ENCODE peak calls at places on chromosomes 16 and 17, in ten cellular contexts. B is K562, Q is HCT116, W is GM23338, G is prostate gland, C is spleen, E is transverse colon, A is endothelial cell of umbilical vein, D is GM12891, N is breast epithelium. U is an unnamed sample.

GRCh38 chr16:10827691-10828341 is 9.2 kb upstream of the TVP23A start:
- DNase-seq in B (no peak), Q (no peak), N (peak), A (peak), E (peak), W (no peak), G (peak), C (peak), D (no peak), U (no peak)

GRCh38 chr17:82241183-82241925 is 12.5 kb downstream of the SLC16A3 start:
- DNase-seq in Q (no peak), N (no peak), C (peak), G (peak), A (peak), E (peak), W (no peak), D (no peak), B (no peak), U (peak)

GRCh38 chr16:720990-721764 is at the start of gene ANTKMT:
- DNase-seq in G (peak), Q (no peak), E (peak), B (peak), D (peak), N (peak), W (peak), C (peak), A (peak), U (peak)

GRCh38 chr16:64278196-64278595 is 843.7 kb downstream of the CDH11 start:
- DNase-seq in D (no peak), W (no peak), Q (no peak), G (no peak), A (no peak), N (no peak), C (no peak), E (no peak), B (no peak), U (no peak)

GRCh38 chr17:32496348-32497078 is 9.7 kb downstream of the CDK5R1 start:
- DNase-seq in D (no peak), N (no peak), Q (no peak), C (no peak), G (no peak), A (no peak), B (no peak), E (no peak), W (no peak), U (no peak)

GRCh38 chr17:28086519-28086918 is 44.0 kb downstream of the NLK start:
- DNase-seq in N (no peak), W (no peak), D (no peak), B (no peak), A (no peak), G (no peak), C (no peak), Q (no peak), E (no peak), U (no peak)

GRCh38 chr17:74937064-74938051 is 1.7 kb downstream of the OTOP3 start:
- DNase-seq in E (no peak), B (no peak), C (no peak), Q (no peak), G (no peak), N (no peak), D (no peak), A (no peak), W (peak), U (no peak)

GRCh38 chr17:44786551-44787081 is 27.8 kb downstream of the ADAM11 start:
- DNase-seq in C (peak), A (no peak), E (no peak), D (no peak), N (no peak), G (no peak), Q (no peak), B (no peak), W (no peak), U (no peak)

GRCh38 chr17:41402161-41402560 is 4.8 kb upstream of the KRT31 start:
- DNase-seq in G (no peak), C (no peak), A (no peak), W (no peak), N (no peak), E (no peak), Q (no peak), D (no peak), B (no peak), U (no peak)

GRCh38 chr17:28937044-28937729 is 14.1 kb downstream of the PHF12 start:
- DNase-seq in B (no peak), N (no peak), C (no peak), A (no peak), G (peak), Q (no peak), D (no peak), W (peak), E (no peak), U (peak)

GRCh38 chr16:25692307-25692706 is 548 bp downstream of the HS3ST4 start:
- DNase-seq in A (no peak), B (no peak), W (peak), C (no peak), N (no peak), G (no peak), Q (no peak), D (peak), E (no peak), U (no peak)

GRCh38 chr17:59840329-59840907 is 52.3 kb downstream of the TUBD1 start:
- DNase-seq in N (no peak), D (no peak), C (no peak), A (peak), B (no peak), G (no peak), W (peak), E (no peak), Q (no peak), U (no peak)

GRCh38 chr17:82446124-82446523 is 4.4 kb downstream of the CYBC1 start:
- DNase-seq in N (no peak), C (no peak), A (no peak), Q (no peak), W (no peak), D (no peak), B (no peak), G (no peak), E (no peak), U (no peak)

GRCh38 chr17:58281511-58282011 is 826 bp upstream of the MPO start:
- DNase-seq in Q (no peak), N (no peak), E (no peak), W (peak), B (no peak), A (no peak), C (no peak), D (no peak), G (no peak), U (peak)

GRCh38 chr16:24643489-24643888 is 86.0 kb upstream of the TNRC6A start:
- DNase-seq in C (no peak), W (no peak), B (no peak), G (no peak), Q (no peak), E (no peak), A (no peak), D (no peak), N (no peak), U (no peak)

GRCh38 chr16:3780570-3780969 is 63.2 kb upstream of the TRAP1 start:
- DNase-seq in A (peak), E (no peak), B (peak), D (no peak), Q (no peak), G (no peak), N (no peak), W (no peak), C (no peak), U (no peak)

GRCh38 chr16:55480228-55480655 is 1.2 kb downstream of the MMP2 start:
- DNase-seq in G (peak), D (no peak), N (peak), E (peak), B (peak), A (peak), C (no peak), Q (no peak), W (peak), U (peak)

GRCh38 chr17:37696366-37696765 is 48.5 kb downstream of the HNF1B start:
- DNase-seq in C (no peak), B (no peak), W (no peak), E (no peak), N (no peak), A (no peak), Q (no peak), D (no peak), G (no peak), U (no peak)

GRCh38 chr17:38541281-38541680 is 64.5 kb downstream of the SRCIN1 start:
- DNase-seq in B (no peak), A (no peak), D (no peak), E (no peak), W (no peak), N (no peak), G (no peak), Q (no peak), C (no peak), U (no peak)

GRCh38 chr17:68950725-68951124 is 4.5 kb downstream of the ABCA8 start:
- DNase-seq in Q (no peak), E (no peak), W (no peak), B (peak), A (no peak), N (no peak), C (no peak), G (no peak), D (no peak), U (no peak)

GRCh38 chr17:48614904-48615211 is 234 bp downstream of the HOXB8 start:
- DNase-seq in A (no peak), N (no peak), Q (no peak), C (no peak), B (no peak), G (no peak), D (no peak), W (no peak), E (no peak), U (no peak)

GRCh38 chr16:53896711-53897110 is 192.8 kb downstream of the FTO start:
- DNase-seq in N (no peak), W (no peak), A (no peak), G (no peak), B (no peak), E (no peak), D (no peak), Q (no peak), C (no peak), U (no peak)

GRCh38 chr16:53898993-53899392 is 195.0 kb downstream of the FTO start:
- DNase-seq in W (no peak), A (no peak), Q (no peak), N (no peak), G (no peak), C (no peak), E (no peak), B (no peak), D (no peak), U (no peak)

GRCh38 chr16:53892155-53892554 is 188.2 kb downstream of the FTO start:
- DNase-seq in N (peak), A (peak), B (peak), G (peak), D (no peak), Q (peak), E (peak), C (no peak), W (peak), U (peak)

GRCh38 chr16:53891409-53892139 is 187.6 kb downstream of the FTO start:
- DNase-seq in G (no peak), B (no peak), D (no peak), C (no peak), E (no peak), W (no peak), Q (no peak), A (no peak), N (no peak), U (no peak)

GRCh38 chr16:53893731-53894435 is 189.9 kb downstream of the FTO start:
- DNase-seq in Q (no peak), A (peak), B (no peak), W (no peak), E (peak), G (peak), D (no peak), C (no peak), N (no peak), U (no peak)
- TF ChIP-seq POLR2AphosphoS5 in Q (no peak), A (no peak), B (no peak), W (no peak), E (no peak), G (peak), D (no peak), C (no peak), N (no peak), U (no peak)

DNA sequence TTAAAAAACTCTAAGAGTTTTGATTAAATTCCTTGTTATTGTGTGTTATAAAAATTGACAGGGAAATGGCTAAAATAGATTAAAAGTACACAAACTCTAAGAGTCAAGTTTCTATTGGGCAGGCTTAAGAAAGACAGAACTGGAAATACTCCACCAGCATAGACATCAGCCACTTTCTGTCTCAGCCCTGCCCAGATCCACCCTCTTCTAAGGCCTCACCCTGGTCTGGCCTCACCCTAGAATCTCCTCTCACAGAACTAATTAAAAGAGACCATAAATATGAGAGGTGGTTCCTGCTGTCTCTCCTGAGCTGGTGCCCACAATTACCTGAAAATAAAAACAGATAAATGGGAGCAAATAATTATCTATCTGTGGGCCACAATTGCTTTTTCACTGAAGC is 1951.0 kb downstream of the TP53TG3F start:
- DNase-seq in G (no peak), D (no peak), N (no peak), Q (no peak), C (no peak), A (no peak), E (no peak), B (no peak), W (no peak), U (no peak)
- TF ChIP-seq POLR2AphosphoS5 in G (no peak), D (no peak), N (no peak), Q (no peak), C (no peak), A (no peak), E (no peak), B (no peak), W (no peak), U (no peak)

GRCh38 chr16:2242598-2242997 is 6.4 kb downstream of the DNASE1L2 start:
- DNase-seq in C (no peak), N (no peak), E (no peak), G (no peak), D (no peak), Q (no peak), B (no peak), W (no peak), A (no peak), U (no peak)
- TF ChIP-seq POLR2AphosphoS5 in C (peak), N (no peak), E (no peak), G (no peak), D (no peak), Q (no peak), B (no peak), W (no peak), A (no peak), U (no peak)

GRCh38 chr16:30954993-30955392 is 2.6 kb upstream of the SETD1A start:
- DNase-seq in B (no peak), W (no peak), E (no peak), G (no peak), D (no peak), Q (no peak), A (no peak), C (no peak), N (no peak), U (no peak)

GRCh38 chr16:30956601-30957455 is 726 bp upstream of the SETD1A start:
- DNase-seq in G (peak), D (peak), N (peak), A (peak), C (peak), B (peak), Q (peak), W (peak), E (peak), U (peak)

GRCh38 chr16:30961384-30961783 is 3.8 kb downstream of the SETD1A start:
- DNase-seq in B (no peak), Q (no peak), E (no peak), G (no peak), N (no peak), D (no peak), W (no peak), A (no peak), C (no peak), U (no peak)

GRCh38 chr16:30958164-30959083 is 870 bp downstream of the SETD1A start:
- DNase-seq in Q (peak), A (peak), W (peak), E (peak), G (no peak), D (peak), N (no peak), B (peak), C (peak), U (no peak)

DNA sequence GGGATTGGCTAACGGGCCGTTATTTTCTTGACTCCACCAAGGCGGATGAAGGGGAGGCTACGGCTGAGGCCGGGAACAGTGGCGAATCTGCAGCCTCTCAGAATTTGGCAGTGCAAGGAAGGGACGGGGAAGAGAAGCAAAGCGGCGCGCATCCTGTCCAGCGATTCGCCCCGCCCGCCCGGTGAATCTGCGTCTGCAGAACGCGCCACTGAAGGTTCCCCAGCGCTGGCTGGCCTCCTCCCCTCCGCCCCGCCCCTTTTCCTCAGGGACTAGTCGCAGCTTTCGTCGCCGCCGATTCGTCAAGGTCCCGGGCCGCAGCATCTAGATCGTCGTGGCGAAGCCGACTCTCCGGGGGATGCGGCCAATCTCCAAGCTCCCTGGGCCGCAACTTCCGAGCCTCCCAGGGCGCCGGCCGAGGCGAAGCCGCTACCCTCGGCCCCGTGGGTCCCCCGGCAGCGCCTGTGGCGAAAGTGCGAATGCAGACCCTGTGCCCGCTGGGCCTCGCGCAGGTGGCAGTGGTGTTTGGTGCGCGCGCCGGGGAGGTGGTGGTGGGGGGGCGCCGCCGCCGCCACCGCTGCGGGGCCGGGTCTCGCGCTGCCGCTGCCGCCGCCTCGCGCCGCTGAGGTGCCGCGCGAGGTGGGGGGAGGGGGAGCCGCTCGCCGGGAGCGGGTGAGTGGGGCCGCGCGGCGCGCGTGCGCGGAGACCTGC is at the start of gene SETD1A:
- DNase-seq in B (peak), Q (peak), E (peak), G (peak), W (peak), D (peak), A (peak), N (peak), C (peak), U (peak)
- TF ChIP-seq POLR2AphosphoS5 in B (peak), Q (peak), E (peak), G (peak), W (peak), D (no peak), A (no peak), N (peak), C (peak), U (peak)

GRCh38 chr17:49741009-49741691 is 22.8 kb downstream of the FAM117A start:
- DNase-seq in E (no peak), N (no peak), W (no peak), G (no peak), A (no peak), D (no peak), C (no peak), Q (no peak), B (peak), U (peak)

GRCh38 chr17:49741692-49742076 is 22.2 kb downstream of the FAM117A start:
- DNase-seq in G (no peak), D (no peak), E (no peak), N (no peak), C (no peak), Q (no peak), A (no peak), W (no peak), B (no peak), U (no peak)

GRCh38 chr17:49742256-49742655 is 21.7 kb downstream of the FAM117A start:
- DNase-seq in W (no peak), A (no peak), C (no peak), Q (no peak), E (no peak), G (no peak), B (peak), D (no peak), N (no peak), U (no peak)

GRCh38 chr17:49738456-49739163 is 25.3 kb downstream of the FAM117A start:
- DNase-seq in E (no peak), Q (no peak), B (no peak), G (no peak), D (no peak), C (peak), W (no peak), A (no peak), N (no peak), U (no peak)

GRCh38 chr17:49739662-49740271 is 24.2 kb downstream of the FAM117A start:
- DNase-seq in Q (no peak), G (peak), C (peak), E (peak), B (peak), A (peak), W (no peak), N (peak), D (no peak), U (peak)
- TF ChIP-seq POLR2AphosphoS5 in Q (no peak), G (peak), C (peak), E (no peak), B (peak), A (no peak), W (no peak), N (peak), D (no peak), U (peak)

GRCh38 chr17:63438092-63439051 is 7.7 kb downstream of the CYB561 start:
- DNase-seq in D (no peak), W (no peak), G (no peak), E (no peak), B (no peak), N (no peak), Q (no peak), A (no peak), C (no peak), U (no peak)

GRCh38 chr17:63439682-63440081 is 6.4 kb downstream of the CYB561 start:
- DNase-seq in Q (no peak), N (no peak), C (no peak), G (no peak), B (no peak), E (no peak), W (no peak), A (peak), D (no peak), U (no peak)

GRCh38 chr17:63435681-63436522 is 10.2 kb downstream of the CYB561 start:
- DNase-seq in E (peak), C (no peak), B (no peak), G (peak), W (peak), Q (no peak), D (peak), N (peak), A (no peak), U (no peak)

GRCh38 chr17:63436523-63437110 is 9.5 kb downstream of the CYB561 start:
- DNase-seq in W (peak), A (peak), G (no peak), B (peak), C (no peak), N (no peak), E (no peak), D (no peak), Q (peak), U (no peak)

DNA sequence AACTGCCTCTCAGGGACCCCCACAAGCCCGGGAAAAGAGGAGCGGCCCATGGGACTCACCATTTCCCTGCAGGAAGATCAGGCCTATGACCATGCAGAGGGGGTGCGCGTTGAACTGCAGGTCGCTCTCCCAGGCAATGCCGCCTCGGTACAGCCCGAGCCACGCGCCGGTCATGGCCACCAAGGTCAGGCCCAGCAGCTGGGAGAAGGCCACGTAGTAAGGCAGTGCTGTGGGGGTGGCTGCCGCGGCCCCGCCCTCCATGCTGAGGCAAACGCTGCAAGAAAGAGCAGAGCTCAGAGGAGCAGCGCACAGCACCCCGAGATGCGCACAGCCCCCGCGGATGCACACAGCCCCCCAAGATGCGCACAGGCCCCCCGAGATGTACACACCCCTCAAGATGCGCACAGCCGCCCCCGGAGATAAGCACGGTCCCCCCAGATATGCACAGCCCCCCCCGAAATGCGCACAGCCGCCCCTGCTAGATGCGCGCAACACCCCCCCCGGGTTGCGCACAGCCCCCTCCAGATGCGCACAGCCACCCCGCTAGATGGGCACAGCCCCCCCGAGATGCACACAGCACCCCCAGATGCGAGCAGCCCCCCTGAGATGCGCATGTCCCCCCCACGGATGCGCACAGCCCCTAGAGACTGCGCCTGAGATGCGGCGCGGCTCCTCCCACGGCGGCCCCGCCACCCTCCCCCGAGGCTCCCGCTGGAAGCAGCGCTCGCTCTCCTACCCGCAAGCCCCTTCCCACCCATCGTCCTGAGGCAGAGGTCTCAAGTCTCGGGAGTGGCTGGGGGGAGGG is 8.6 kb downstream of the CYB561 start:
- DNase-seq in A (no peak), D (no peak), C (no peak), Q (no peak), W (no peak), N (no peak), B (peak), E (no peak), G (no peak), U (no peak)
- TF ChIP-seq POLR2AphosphoS5 in A (no peak), D (no peak), C (no peak), Q (no peak), W (no peak), N (no peak), B (no peak), E (no peak), G (no peak), U (no peak)

U was measured in HL-60.